ENCODE peak calls at places on chromosomes 12 and 14, in seven cellular contexts. O, H, E, G, W, Q and I are unnamed samples.

GRCh38 chr14:68468437-68469207 is 324.2 kb downstream of the ZFP36L1 start:
- DNase-seq in O (no peak), H (no peak), E (peak; percentile 85), G (peak; percentile 96), W (no peak), Q (peak; percentile 59), I (peak; percentile 80)

GRCh38 chr12:40261937-40262336 is 37.1 kb downstream of the LRRK2 start:
- DNase-seq in O (no peak), H (no peak), E (no peak), G (no peak), W (no peak), Q (no peak), I (no peak)

GRCh38 chr14:75182820-75183219 is 6.4 kb upstream of the TMED10 start:
- DNase-seq in O (no peak), H (no peak), E (peak; percentile 87), G (peak; percentile 65), W (no peak), Q (peak; percentile 87), I (peak; percentile 92)

GRCh38 chr12:108911915-108912314 is 32.0 kb downstream of the DAO start:
- DNase-seq in O (no peak), H (no peak), E (no peak), G (no peak), W (no peak), Q (no peak), I (no peak)

GRCh38 chr14:68147331-68147730 is 327.8 kb downstream of the RAD51B start:
- DNase-seq in O (no peak), H (no peak), E (peak; percentile 48), G (no peak), W (no peak), Q (peak; percentile 31), I (peak; percentile 51)

GRCh38 chr12:20214286-20214685 is 154.1 kb upstream of the PDE3A start:
- DNase-seq in O (no peak), H (no peak), E (no peak), G (peak; percentile 13), W (no peak), Q (peak; percentile 81), I (peak; percentile 59)

GRCh38 chr14:87160964-87161363 is 832.0 kb downstream of the GALC start:
- DNase-seq in O (no peak), H (no peak), E (peak; percentile 41), G (no peak), W (no peak), Q (no peak), I (no peak)

GRCh38 chr12:63226792-63227463 is 75.9 kb upstream of the AVPR1A start:
- DNase-seq in O (no peak), H (no peak), E (no peak), G (no peak), W (no peak), Q (no peak), I (no peak)

GRCh38 chr14:75864352-75864751 is 117.4 kb downstream of the TGFB3 start:
- DNase-seq in O (no peak), H (no peak), E (peak; percentile 57), G (peak; percentile 61), W (no peak), Q (peak; percentile 82), I (peak; percentile 84)

GRCh38 chr14:77124345-77125274 is 17.0 kb downstream of the ZDHHC22 start:
- DNase-seq in O (peak; percentile 67), H (no peak), E (no peak), G (no peak), W (peak; percentile 63), Q (peak; percentile 34), I (peak; percentile 44)

GRCh38 chr12:13383379-13383778 is 186.9 kb downstream of the EMP1 start:
- DNase-seq in O (no peak), H (no peak), E (no peak), G (no peak), W (no peak), Q (no peak), I (no peak)

GRCh38 chr12:118980407-118981014 is 830 bp upstream of the SRRM4 start:
- DNase-seq in O (peak; percentile 28), H (no peak), E (no peak), G (no peak), W (no peak), Q (no peak), I (no peak)

GRCh38 chr12:49982246-49983229 is 9.8 kb downstream of the AQP6 start:
- DNase-seq in O (no peak), H (no peak), E (peak; percentile 21), G (no peak), W (no peak), Q (no peak), I (peak; percentile 20)

GRCh38 chr12:40105515-40106201 is at the start of gene SLC2A13:
- DNase-seq in O (peak; percentile 87), H (peak; percentile 18), E (peak; percentile 65), G (peak; percentile 40), W (peak; percentile 84), Q (peak; percentile 66), I (peak; percentile 76)

GRCh38 chr12:73678335-73678734 is 859.3 kb upstream of the ATXN7L3B start:
- DNase-seq in O (no peak), H (no peak), E (no peak), G (no peak), W (no peak), Q (no peak), I (no peak)

GRCh38 chr14:55701638-55702037 is 121.6 kb downstream of the KTN1 start:
- DNase-seq in O (no peak), H (no peak), E (peak; percentile 22), G (peak; percentile 82), W (no peak), Q (peak; percentile 16), I (no peak)

GRCh38 chr14:104425171-104425681 is 154.3 kb upstream of the C14orf180 start:
- DNase-seq in O (no peak), H (no peak), E (no peak), G (no peak), W (no peak), Q (no peak), I (no peak)

GRCh38 chr12:112107728-112108447 is 695 bp downstream of the NAA25 start:
- DNase-seq in O (peak; percentile 88), H (no peak), E (no peak), G (no peak), W (peak; percentile 30), Q (no peak), I (no peak)

GRCh38 chr12:106067606-106068205 is 71.0 kb downstream of the NUAK1 start:
- DNase-seq in O (no peak), H (no peak), E (no peak), G (no peak), W (no peak), Q (no peak), I (no peak)

GRCh38 chr12:122909442-122910288 is 13.7 kb upstream of the VPS37B start:
- DNase-seq in O (peak; percentile 77), H (no peak), E (no peak), G (no peak), W (peak; percentile 30), Q (no peak), I (no peak)

GRCh38 chr12:45986646-45987338 is 3.6 kb downstream of the SCAF11 start:
- DNase-seq in O (peak; percentile 9), H (no peak), E (no peak), G (no peak), W (no peak), Q (no peak), I (no peak)

GRCh38 chr12:95480230-95480629 is 6.3 kb downstream of the METAP2 start:
- DNase-seq in O (no peak), H (no peak), E (peak; percentile 46), G (peak; percentile 75), W (no peak), Q (peak; percentile 18), I (peak; percentile 52)

GRCh38 chr12:95484524-95484923 is 10.6 kb downstream of the METAP2 start:
- DNase-seq in O (no peak), H (peak; percentile 18), E (peak; percentile 30), G (no peak), W (no peak), Q (peak; percentile 43), I (peak; percentile 35)

GRCh38 chr12:95487024-95487423 is 13.1 kb downstream of the METAP2 start:
- DNase-seq in O (no peak), H (no peak), E (peak; percentile 1), G (no peak), W (no peak), Q (no peak), I (no peak)

GRCh38 chr12:95481888-95482287 is 7.9 kb downstream of the METAP2 start:
- DNase-seq in O (no peak), H (no peak), E (no peak), G (no peak), W (no peak), Q (no peak), I (no peak)

DNA sequence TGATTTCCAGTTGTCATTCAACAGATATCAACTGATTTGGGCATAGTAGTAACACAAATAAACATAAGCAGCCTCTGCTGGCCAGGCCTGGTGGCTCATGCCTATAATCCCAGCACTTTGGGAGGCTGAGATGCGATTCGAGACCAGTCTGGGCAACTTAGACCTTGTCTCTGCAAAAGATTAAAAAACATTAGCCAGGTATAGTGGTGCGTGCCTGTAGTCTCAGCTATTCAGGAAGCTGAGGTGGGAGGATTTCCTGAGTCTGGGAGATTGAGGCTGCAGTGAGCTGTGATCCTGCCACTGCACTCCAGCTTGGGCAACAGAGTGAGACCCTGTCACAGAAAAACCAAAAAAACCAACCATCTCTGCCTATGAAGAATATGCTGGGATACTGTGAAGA is 7.1 kb downstream of the METAP2 start:
- DNase-seq in O (no peak), H (no peak), E (no peak), G (no peak), W (no peak), Q (peak; percentile 7), I (no peak)
- TF ChIP-seq CTCF in O (no peak), H (no peak), E (no peak), G (no peak), W (no peak), Q (peak; percentile 16), I (peak; percentile 26)

GRCh38 chr12:23895792-23896218 is 53.7 kb downstream of the SOX5 start:
- DNase-seq in O (no peak), H (peak; percentile 96), E (no peak), G (peak; percentile 89), W (no peak), Q (peak; percentile 10), I (peak; percentile 10)
- H3K4me3 ChIP-seq in O (no peak overlapping the region), H (no peak overlapping the region), E (no peak overlapping the region), G (peak overlapping the region; percentile 24), W (no peak overlapping the region), Q (no peak overlapping the region), I (no peak overlapping the region)

GRCh38 chr14:106845286-106846087 is 1319.1 kb downstream of the TMEM121 start:
- DNase-seq in O (no peak), H (no peak), E (no peak), G (no peak), W (no peak), Q (no peak), I (no peak)

GRCh38 chr14:106846218-106846617 is 1319.8 kb downstream of the TMEM121 start:
- DNase-seq in O (no peak), H (no peak), E (no peak), G (no peak), W (no peak), Q (no peak), I (no peak)

GRCh38 chr14:106844608-106845285 is 1318.4 kb downstream of the TMEM121 start:
- DNase-seq in O (no peak), H (no peak), E (no peak), G (no peak), W (peak; percentile 68), Q (no peak), I (no peak)

GRCh38 chr14:106850913-106851825 is 1324.8 kb downstream of the TMEM121 start:
- DNase-seq in O (no peak), H (no peak), E (no peak), G (no peak), W (no peak), Q (no peak), I (no peak)

GRCh38 chr14:106848330-106849121 is 1322.1 kb downstream of the TMEM121 start:
- DNase-seq in O (no peak), H (no peak), E (no peak), G (no peak), W (no peak), Q (no peak), I (no peak)
- TF ChIP-seq CTCF in O (no peak), H (no peak), E (no peak), G (no peak), W (no peak), Q (no peak), I (no peak)

GRCh38 chr12:23204933-23205778 is 580.2 kb downstream of the ETNK1 start:
- DNase-seq in O (peak; percentile 65), H (peak; percentile 66), E (peak; percentile 57), G (peak; percentile 24), W (no peak), Q (peak; percentile 78), I (peak; percentile 86)
- H3K4me3 ChIP-seq in O (no peak overlapping the region), H (no peak overlapping the region), E (no peak overlapping the region), G (no peak overlapping the region), W (no peak overlapping the region), Q (no peak overlapping the region), I (no peak overlapping the region)